ENCODE peak calls at places on chromosome X, in seven cellular contexts. One of them, this sample, is unnamed.

GRCh38 chrX:30530591-30530990 is 47.0 kb downstream of the TASL start:
- DNase-seq in tibial nerve: no peak
- DNase-seq in suprapubic skin: no peak
- DNase-seq in stimulated activated CD4-positive, alpha-beta T cell treated with anti-CD3 and anti-CD28 coated beads, Interleukin-4, amount 100 ng/mL, for 24 hours: no peak
- DNase-seq in AG04450: no peak
- DNase-seq in neural progenitor cell: no peak
- DNase-seq in activated T-cell treated with anti-CD3 and anti-CD28 coated beads, Interleukin-2, amount 50 U/mL, for 48 hours: no peak
- DNase-seq in this sample: no peak

GRCh38 chrX:40543661-40544328 is 37.0 kb upstream of the ATP6AP2 start:
- DNase-seq in tibial nerve: no peak
- DNase-seq in suprapubic skin: no peak
- DNase-seq in stimulated activated CD4-positive, alpha-beta T cell treated with anti-CD3 and anti-CD28 coated beads, Interleukin-4, amount 100 ng/mL, for 24 hours: peak
- DNase-seq in AG04450: peak
- DNase-seq in neural progenitor cell: peak
- DNase-seq in activated T-cell treated with anti-CD3 and anti-CD28 coated beads, Interleukin-2, amount 50 U/mL, for 48 hours: no peak
- DNase-seq in this sample: peak

GRCh38 chrX:119622356-119623232 is 16.4 kb upstream of the NKRF start:
- DNase-seq in tibial nerve: no peak
- DNase-seq in suprapubic skin: no peak
- DNase-seq in stimulated activated CD4-positive, alpha-beta T cell treated with anti-CD3 and anti-CD28 coated beads, Interleukin-4, amount 100 ng/mL, for 24 hours: no peak
- DNase-seq in AG04450: no peak
- DNase-seq in neural progenitor cell: no peak
- DNase-seq in activated T-cell treated with anti-CD3 and anti-CD28 coated beads, Interleukin-2, amount 50 U/mL, for 48 hours: no peak
- DNase-seq in this sample: peak

GRCh38 chrX:106707771-106708454 is 18.6 kb upstream of the RNF128 start:
- DNase-seq in tibial nerve: no peak
- DNase-seq in suprapubic skin: no peak
- DNase-seq in stimulated activated CD4-positive, alpha-beta T cell treated with anti-CD3 and anti-CD28 coated beads, Interleukin-4, amount 100 ng/mL, for 24 hours: peak
- DNase-seq in AG04450: peak
- DNase-seq in neural progenitor cell: no peak
- DNase-seq in activated T-cell treated with anti-CD3 and anti-CD28 coated beads, Interleukin-2, amount 50 U/mL, for 48 hours: no peak
- DNase-seq in this sample: no peak

GRCh38 chrX:40154229-40154852 is 56.6 kb upstream of the BCOR start:
- DNase-seq in tibial nerve: no peak
- DNase-seq in suprapubic skin: no peak
- DNase-seq in stimulated activated CD4-positive, alpha-beta T cell treated with anti-CD3 and anti-CD28 coated beads, Interleukin-4, amount 100 ng/mL, for 24 hours: no peak
- DNase-seq in AG04450: no peak
- DNase-seq in neural progenitor cell: peak
- DNase-seq in activated T-cell treated with anti-CD3 and anti-CD28 coated beads, Interleukin-2, amount 50 U/mL, for 48 hours: no peak
- DNase-seq in this sample: no peak

GRCh38 chrX:9897761-9898161 is 69.4 kb upstream of the CLDN34 start:
- DNase-seq in tibial nerve: no peak
- DNase-seq in suprapubic skin: no peak
- DNase-seq in stimulated activated CD4-positive, alpha-beta T cell treated with anti-CD3 and anti-CD28 coated beads, Interleukin-4, amount 100 ng/mL, for 24 hours: no peak
- DNase-seq in AG04450: peak
- DNase-seq in neural progenitor cell: no peak
- DNase-seq in activated T-cell treated with anti-CD3 and anti-CD28 coated beads, Interleukin-2, amount 50 U/mL, for 48 hours: no peak
- DNase-seq in this sample: no peak

GRCh38 chrX:48578661-48579128 is 4.4 kb downstream of the RBM3 start:
- DNase-seq in tibial nerve: no peak
- DNase-seq in suprapubic skin: no peak
- DNase-seq in stimulated activated CD4-positive, alpha-beta T cell treated with anti-CD3 and anti-CD28 coated beads, Interleukin-4, amount 100 ng/mL, for 24 hours: no peak
- DNase-seq in AG04450: no peak
- DNase-seq in neural progenitor cell: no peak
- DNase-seq in activated T-cell treated with anti-CD3 and anti-CD28 coated beads, Interleukin-2, amount 50 U/mL, for 48 hours: no peak
- DNase-seq in this sample: no peak

GRCh38 chrX:17738737-17739535 is 1.6 kb downstream of the SCML1 start:
- DNase-seq in tibial nerve: no peak
- DNase-seq in suprapubic skin: no peak
- DNase-seq in stimulated activated CD4-positive, alpha-beta T cell treated with anti-CD3 and anti-CD28 coated beads, Interleukin-4, amount 100 ng/mL, for 24 hours: no peak
- DNase-seq in AG04450: no peak
- DNase-seq in neural progenitor cell: no peak
- DNase-seq in activated T-cell treated with anti-CD3 and anti-CD28 coated beads, Interleukin-2, amount 50 U/mL, for 48 hours: no peak
- DNase-seq in this sample: no peak

GRCh38 chrX:75131973-75132627 is 24.0 kb downstream of the ABCB7 start:
- DNase-seq in tibial nerve: no peak
- DNase-seq in suprapubic skin: no peak
- DNase-seq in stimulated activated CD4-positive, alpha-beta T cell treated with anti-CD3 and anti-CD28 coated beads, Interleukin-4, amount 100 ng/mL, for 24 hours: no peak
- DNase-seq in AG04450: no peak
- DNase-seq in neural progenitor cell: peak
- DNase-seq in activated T-cell treated with anti-CD3 and anti-CD28 coated beads, Interleukin-2, amount 50 U/mL, for 48 hours: no peak
- DNase-seq in this sample: no peak

GRCh38 chrX:115324194-115324593 is 34.7 kb downstream of the LUZP4 start:
- DNase-seq in tibial nerve: no peak
- DNase-seq in suprapubic skin: no peak
- DNase-seq in stimulated activated CD4-positive, alpha-beta T cell treated with anti-CD3 and anti-CD28 coated beads, Interleukin-4, amount 100 ng/mL, for 24 hours: no peak
- DNase-seq in AG04450: no peak
- DNase-seq in neural progenitor cell: no peak
- DNase-seq in activated T-cell treated with anti-CD3 and anti-CD28 coated beads, Interleukin-2, amount 50 U/mL, for 48 hours: no peak
- DNase-seq in this sample: peak

GRCh38 chrX:31353095-31353494 is 281.3 kb upstream of the FTHL17 start:
- DNase-seq in tibial nerve: no peak
- DNase-seq in suprapubic skin: no peak
- DNase-seq in stimulated activated CD4-positive, alpha-beta T cell treated with anti-CD3 and anti-CD28 coated beads, Interleukin-4, amount 100 ng/mL, for 24 hours: no peak
- DNase-seq in AG04450: no peak
- DNase-seq in neural progenitor cell: no peak
- DNase-seq in activated T-cell treated with anti-CD3 and anti-CD28 coated beads, Interleukin-2, amount 50 U/mL, for 48 hours: no peak
- DNase-seq in this sample: no peak

GRCh38 chrX:72247206-72247944 is 8.5 kb upstream of the ERCC6L start:
- DNase-seq in tibial nerve: no peak
- DNase-seq in suprapubic skin: no peak
- DNase-seq in stimulated activated CD4-positive, alpha-beta T cell treated with anti-CD3 and anti-CD28 coated beads, Interleukin-4, amount 100 ng/mL, for 24 hours: no peak
- DNase-seq in AG04450: no peak
- DNase-seq in neural progenitor cell: no peak
- DNase-seq in activated T-cell treated with anti-CD3 and anti-CD28 coated beads, Interleukin-2, amount 50 U/mL, for 48 hours: no peak
- DNase-seq in this sample: peak

GRCh38 chrX:253451-254297 is 27.5 kb upstream of the PLCXD1 start:
- DNase-seq in tibial nerve: no peak
- DNase-seq in suprapubic skin: peak
- DNase-seq in stimulated activated CD4-positive, alpha-beta T cell treated with anti-CD3 and anti-CD28 coated beads, Interleukin-4, amount 100 ng/mL, for 24 hours: no peak
- DNase-seq in AG04450: no peak
- DNase-seq in neural progenitor cell: no peak
- DNase-seq in activated T-cell treated with anti-CD3 and anti-CD28 coated beads, Interleukin-2, amount 50 U/mL, for 48 hours: no peak
- DNase-seq in this sample: no peak

GRCh38 chrX:132853040-132853439 is 105.4 kb downstream of the HS6ST2 start:
- DNase-seq in tibial nerve: no peak
- DNase-seq in suprapubic skin: no peak
- DNase-seq in stimulated activated CD4-positive, alpha-beta T cell treated with anti-CD3 and anti-CD28 coated beads, Interleukin-4, amount 100 ng/mL, for 24 hours: no peak
- DNase-seq in AG04450: no peak
- DNase-seq in neural progenitor cell: no peak
- DNase-seq in activated T-cell treated with anti-CD3 and anti-CD28 coated beads, Interleukin-2, amount 50 U/mL, for 48 hours: no peak
- DNase-seq in this sample: no peak

GRCh38 chrX:67892391-67892790 is 348.6 kb downstream of the AR start:
- DNase-seq in tibial nerve: no peak
- DNase-seq in suprapubic skin: no peak
- DNase-seq in stimulated activated CD4-positive, alpha-beta T cell treated with anti-CD3 and anti-CD28 coated beads, Interleukin-4, amount 100 ng/mL, for 24 hours: no peak
- DNase-seq in AG04450: no peak
- DNase-seq in neural progenitor cell: no peak
- DNase-seq in activated T-cell treated with anti-CD3 and anti-CD28 coated beads, Interleukin-2, amount 50 U/mL, for 48 hours: no peak
- DNase-seq in this sample: no peak

GRCh38 chrX:8730812-8731578 is 942 bp downstream of the ANOS1 start:
- DNase-seq in tibial nerve: no peak
- DNase-seq in suprapubic skin: no peak
- DNase-seq in stimulated activated CD4-positive, alpha-beta T cell treated with anti-CD3 and anti-CD28 coated beads, Interleukin-4, amount 100 ng/mL, for 24 hours: no peak
- DNase-seq in AG04450: no peak
- DNase-seq in neural progenitor cell: peak
- DNase-seq in activated T-cell treated with anti-CD3 and anti-CD28 coated beads, Interleukin-2, amount 50 U/mL, for 48 hours: no peak
- DNase-seq in this sample: peak

GRCh38 chrX:38891641-38892413 is 90.6 kb downstream of the MID1IP1 start:
- DNase-seq in tibial nerve: no peak
- DNase-seq in suprapubic skin: no peak
- DNase-seq in stimulated activated CD4-positive, alpha-beta T cell treated with anti-CD3 and anti-CD28 coated beads, Interleukin-4, amount 100 ng/mL, for 24 hours: no peak
- DNase-seq in AG04450: peak
- DNase-seq in neural progenitor cell: no peak
- DNase-seq in activated T-cell treated with anti-CD3 and anti-CD28 coated beads, Interleukin-2, amount 50 U/mL, for 48 hours: peak
- DNase-seq in this sample: no peak

GRCh38 chrX:44244008-44244407 is 99.5 kb downstream of the EFHC2 start:
- DNase-seq in tibial nerve: no peak
- DNase-seq in suprapubic skin: no peak
- DNase-seq in stimulated activated CD4-positive, alpha-beta T cell treated with anti-CD3 and anti-CD28 coated beads, Interleukin-4, amount 100 ng/mL, for 24 hours: no peak
- DNase-seq in AG04450: no peak
- DNase-seq in neural progenitor cell: peak
- DNase-seq in activated T-cell treated with anti-CD3 and anti-CD28 coated beads, Interleukin-2, amount 50 U/mL, for 48 hours: no peak
- DNase-seq in this sample: no peak

GRCh38 chrX:71439898-71440297 is 73.7 kb downstream of the TAF1 start:
- DNase-seq in tibial nerve: no peak
- DNase-seq in suprapubic skin: no peak
- DNase-seq in stimulated activated CD4-positive, alpha-beta T cell treated with anti-CD3 and anti-CD28 coated beads, Interleukin-4, amount 100 ng/mL, for 24 hours: no peak
- DNase-seq in AG04450: no peak
- DNase-seq in neural progenitor cell: no peak
- DNase-seq in activated T-cell treated with anti-CD3 and anti-CD28 coated beads, Interleukin-2, amount 50 U/mL, for 48 hours: no peak
- DNase-seq in this sample: no peak

GRCh38 chrX:131778269-131779218 is 234.7 kb downstream of the OR13H1 start:
- DNase-seq in tibial nerve: no peak
- DNase-seq in suprapubic skin: no peak
- DNase-seq in stimulated activated CD4-positive, alpha-beta T cell treated with anti-CD3 and anti-CD28 coated beads, Interleukin-4, amount 100 ng/mL, for 24 hours: no peak
- DNase-seq in AG04450: no peak
- DNase-seq in neural progenitor cell: no peak
- DNase-seq in activated T-cell treated with anti-CD3 and anti-CD28 coated beads, Interleukin-2, amount 50 U/mL, for 48 hours: peak
- DNase-seq in this sample: no peak

GRCh38 chrX:91414710-91415109 is 19.9 kb upstream of the PABPC5 start:
- DNase-seq in tibial nerve: no peak
- DNase-seq in suprapubic skin: no peak
- DNase-seq in stimulated activated CD4-positive, alpha-beta T cell treated with anti-CD3 and anti-CD28 coated beads, Interleukin-4, amount 100 ng/mL, for 24 hours: no peak
- DNase-seq in AG04450: no peak
- DNase-seq in neural progenitor cell: peak
- DNase-seq in activated T-cell treated with anti-CD3 and anti-CD28 coated beads, Interleukin-2, amount 50 U/mL, for 48 hours: no peak
- DNase-seq in this sample: peak

GRCh38 chrX:45424341-45424740 is 223.7 kb upstream of the DIPK2B start:
- DNase-seq in tibial nerve: no peak
- DNase-seq in suprapubic skin: no peak
- DNase-seq in stimulated activated CD4-positive, alpha-beta T cell treated with anti-CD3 and anti-CD28 coated beads, Interleukin-4, amount 100 ng/mL, for 24 hours: no peak
- DNase-seq in AG04450: no peak
- DNase-seq in neural progenitor cell: no peak
- DNase-seq in activated T-cell treated with anti-CD3 and anti-CD28 coated beads, Interleukin-2, amount 50 U/mL, for 48 hours: no peak
- DNase-seq in this sample: no peak

This sample was measured in testis.